ENCODE peak calls at places on chromosome 7, in five cellular contexts. G is stomach, X is PC-9, U is HCT116, A is body of pancreas. M is an unnamed sample.

GRCh38 chr7:359226-359775 is 69.3 kb downstream of the FOXL3 start:
- DNase-seq in G (no peak), X (no peak), U (no peak), A (peak), M (no peak)

GRCh38 chr7:123744416-123744815 is 4.4 kb downstream of the WASL start:
- DNase-seq in G (no peak), X (no peak), U (no peak), A (no peak), M (no peak)

GRCh38 chr7:134742688-134743350 is 36.6 kb upstream of the CALD1 start:
- DNase-seq in G (no peak), X (no peak), U (no peak), A (peak), M (no peak)

GRCh38 chr7:33722383-33723096 is 182.8 kb upstream of the BMPER start:
- DNase-seq in G (no peak), X (peak), U (peak), A (no peak), M (no peak)

GRCh38 chr7:84187813-84188212 is 6.8 kb downstream of the SEMA3A start:
- DNase-seq in G (no peak), X (peak), U (no peak), A (no peak), M (no peak)

GRCh38 chr7:157980774-157981173 is 606.8 kb downstream of the PTPRN2 start:
- DNase-seq in G (no peak), X (no peak), U (no peak), A (peak), M (no peak)

GRCh38 chr7:129315916-129316315 is 91.1 kb downstream of the AHCYL2 start:
- DNase-seq in G (no peak), X (no peak), U (no peak), A (peak), M (no peak)

GRCh38 chr7:105320896-105321295 is 67.8 kb downstream of the SRPK2 start:
- DNase-seq in G (no peak), X (no peak), U (no peak), A (no peak), M (no peak)

GRCh38 chr7:140418653-140419052 is 14.8 kb downstream of the RAB19 start:
- DNase-seq in G (no peak), X (no peak), U (no peak), A (no peak), M (no peak)

GRCh38 chr7:50357346-50357745 is 52.8 kb downstream of the IKZF1 start:
- DNase-seq in G (no peak), X (no peak), U (no peak), A (no peak), M (no peak)

DNA sequence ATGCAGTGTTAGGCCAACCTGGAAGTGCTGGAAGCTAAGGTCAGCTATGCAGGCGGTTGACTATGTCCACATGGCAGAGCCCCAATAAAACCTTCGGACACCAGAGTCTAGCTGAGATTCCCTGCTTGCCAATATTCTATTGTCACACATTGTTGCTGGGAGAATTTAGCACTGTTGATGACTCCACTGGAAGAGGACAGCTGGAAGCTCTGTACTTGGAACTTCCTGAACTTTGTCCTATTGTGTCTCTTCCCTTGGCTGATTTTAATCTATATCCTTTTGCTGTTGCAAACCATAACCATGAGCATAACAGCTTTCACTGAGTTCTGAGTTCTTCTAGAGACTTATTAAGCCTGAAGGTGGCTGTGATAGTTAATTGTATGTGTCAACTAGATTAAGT is 12.0 kb downstream of the XRCC2 start:
- DNase-seq in G (no peak), X (no peak), U (no peak), A (no peak), M (no peak)
- H3K27ac ChIP-seq in G (no peak), X (no peak), U (no peak), A (no peak), M (no peak)

GRCh38 chr7:143413123-143413522 is 4.5 kb upstream of the EPHA1 start:
- DNase-seq in G (no peak), X (no peak), U (no peak), A (no peak), M (no peak)
- H3K27ac ChIP-seq in G (no peak), X (no peak), U (no peak), A (no peak), M (no peak)

DNA sequence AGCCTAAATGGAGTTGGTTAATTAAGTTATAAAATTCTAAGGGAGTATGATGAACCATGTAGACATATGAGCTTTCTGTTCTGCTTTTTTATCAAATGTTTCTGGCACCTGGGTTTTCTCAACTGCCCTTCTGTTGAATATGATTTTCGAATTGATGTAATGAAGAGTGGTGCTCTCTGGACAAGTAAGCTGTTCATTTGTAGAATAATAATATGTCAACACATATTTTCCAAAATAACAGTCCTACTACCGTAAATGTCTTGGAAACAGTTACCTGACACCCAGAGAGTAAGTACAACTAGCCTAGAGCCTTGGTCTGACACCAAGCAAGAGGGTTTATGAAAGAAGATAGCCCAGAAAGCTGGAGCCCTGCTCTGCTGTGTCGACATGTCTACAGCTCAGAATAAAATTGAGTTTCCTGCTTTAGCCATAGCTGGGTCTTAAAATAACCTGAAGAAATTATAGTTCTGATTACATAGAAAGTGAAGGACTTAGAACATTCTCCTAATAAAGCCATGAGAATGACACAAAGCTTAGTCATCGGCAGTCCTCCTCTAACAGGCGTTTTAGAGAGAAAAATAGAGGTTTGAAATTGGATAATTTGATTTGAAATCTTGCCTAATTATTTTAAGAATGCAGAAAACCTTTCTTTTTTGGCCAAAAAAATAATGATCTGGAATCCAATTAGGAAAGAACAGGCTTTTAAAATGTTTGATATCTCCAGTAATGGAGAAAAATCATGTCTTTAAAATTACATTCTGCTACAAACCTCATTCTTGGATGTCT is 25.1 kb downstream of the HDAC9 start:
- DNase-seq in G (no peak), X (no peak), U (no peak), A (no peak), M (no peak)
- H3K27ac ChIP-seq in G (no peak), X (no peak), U (no peak), A (no peak), M (peak)

DNA sequence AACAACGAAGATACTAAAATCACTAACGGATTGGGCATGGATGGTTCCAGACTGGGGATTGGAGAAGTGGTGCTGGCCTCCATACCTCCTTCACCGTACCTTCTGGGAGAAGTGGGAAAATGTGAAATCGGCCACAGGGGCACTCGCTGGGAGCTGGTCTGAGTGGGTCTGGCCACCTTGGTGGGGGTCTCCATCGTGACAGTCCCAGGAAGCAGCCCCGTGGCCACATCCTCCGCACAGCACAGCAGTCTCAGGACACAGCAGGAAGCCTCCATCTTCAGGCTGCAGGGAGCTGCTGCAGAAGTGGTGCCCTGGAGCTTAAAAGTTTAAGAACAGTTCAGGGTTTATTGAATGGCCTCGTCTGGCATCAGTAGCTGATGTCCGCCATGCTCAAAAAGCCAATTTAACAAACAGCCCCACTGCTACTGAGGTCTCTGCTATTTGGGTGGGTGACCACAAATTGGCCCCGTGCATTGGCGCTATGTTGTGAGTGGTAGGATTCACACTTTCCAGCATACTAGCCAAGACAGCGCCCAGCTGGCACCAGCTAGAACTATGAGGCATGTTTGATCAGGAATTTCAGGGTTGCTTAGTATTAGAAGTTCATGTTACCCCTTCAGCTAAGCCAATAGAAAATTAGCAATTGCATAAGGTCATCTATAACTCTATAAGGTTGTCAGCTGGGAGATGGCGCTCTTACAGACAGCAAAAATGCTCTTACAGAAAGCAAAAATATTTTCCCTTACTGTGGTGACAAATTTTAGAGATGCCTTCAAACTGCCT is 17.1 kb downstream of the PKD1L1 start:
- DNase-seq in G (no peak), X (no peak), U (no peak), A (no peak), M (no peak)
- H3K27ac ChIP-seq in G (no peak), X (no peak), U (no peak), A (no peak), M (no peak)

GRCh38 chr7:77690289-77690688 is 6.0 kb upstream of the RSBN1L start:
- DNase-seq in G (no peak), X (no peak), U (no peak), A (peak), M (no peak)
- H3K27ac ChIP-seq in G (peak), X (no peak), U (no peak), A (peak), M (no peak)